ENCODE peak calls at places on chromosomes 5 and 9, in eight cellular contexts. Q is MM.1S; P is CD8-positive, alpha-beta T cell; D is Peyer's patch; W is Panc1; C is heart left ventricle; S is GM06990; Z is tibial artery. Y is an unnamed sample.

GRCh38 chr9:136546697-136547481 is 1.0 kb upstream of the NOTCH1 start:
- DNase-seq in Q (peak; percentile 37), P (peak; percentile 42), D (peak; percentile 80), W (no peak), C (peak; percentile 82), S (peak; percentile 70), Z (peak; percentile 80), Y (peak; percentile 87)

GRCh38 chr9:76835571-76836283 is 70.2 kb downstream of the PRUNE2 start:
- DNase-seq in Q (no peak), P (no peak), D (no peak), W (no peak), C (no peak), S (no peak), Z (no peak), Y (no peak)

GRCh38 chr5:452856-453710 is 10.1 kb downstream of the EXOC3 start:
- DNase-seq in Q (no peak), P (no peak), D (peak; percentile 44), W (no peak), C (no peak), S (no peak), Z (peak; percentile 5), Y (peak; percentile 1)

GRCh38 chr9:78765861-78766260 is 468.9 kb downstream of the PSAT1 start:
- DNase-seq in Q (no peak), P (no peak), D (no peak), W (no peak), C (no peak), S (no peak), Z (no peak), Y (no peak)

GRCh38 chr5:120096413-120096812 is 367.7 kb upstream of the PRR16 start:
- DNase-seq in Q (peak; percentile 49), P (no peak), D (no peak), W (no peak), C (no peak), S (no peak), Z (no peak), Y (no peak)

GRCh38 chr9:95021166-95021886 is 294.8 kb downstream of the AOPEP start:
- DNase-seq in Q (no peak), P (no peak), D (no peak), W (no peak), C (no peak), S (no peak), Z (no peak), Y (no peak)

GRCh38 chr5:20286512-20286911 is 298.5 kb upstream of the CDH18 start:
- DNase-seq in Q (no peak), P (no peak), D (no peak), W (peak; percentile 51), C (no peak), S (no peak), Z (no peak), Y (no peak)

GRCh38 chr9:124518116-124518515 is 10.9 kb upstream of the NR5A1 start:
- DNase-seq in Q (no peak), P (no peak), D (no peak), W (no peak), C (no peak), S (no peak), Z (no peak), Y (no peak)

GRCh38 chr5:176788091-176788490 is 22.3 kb upstream of the UNC5A start:
- DNase-seq in Q (no peak), P (no peak), D (no peak), W (no peak), C (no peak), S (no peak), Z (no peak), Y (no peak)

DNA sequence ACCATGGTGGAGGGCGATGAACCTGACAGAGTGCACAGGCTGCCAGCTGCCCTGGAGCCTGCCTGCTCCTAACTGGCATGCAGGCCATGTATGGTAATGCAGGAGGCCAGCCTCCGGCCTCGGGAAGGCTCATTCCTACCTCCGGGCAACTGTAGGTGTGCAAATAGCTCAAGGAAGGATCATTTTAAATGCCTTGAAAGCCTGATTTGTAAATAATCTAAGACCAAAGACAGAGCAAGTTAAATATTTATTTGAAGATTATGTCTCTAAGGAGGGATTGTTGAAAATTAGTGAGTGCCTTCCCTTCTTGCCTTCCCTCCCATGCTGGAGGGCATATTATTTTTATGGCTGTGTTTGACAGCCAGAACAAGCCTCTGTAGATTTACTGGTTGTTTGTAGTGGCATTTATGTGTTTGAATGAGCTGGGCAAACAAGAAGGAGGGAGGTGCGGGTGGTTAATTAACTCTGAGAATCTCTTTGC is 285.7 kb upstream of the TUT7 start:
- DNase-seq in Q (no peak), P (no peak), D (no peak), W (no peak), C (no peak), S (no peak), Z (no peak), Y (no peak)
- TF ChIP-seq CTCF in Q (no peak), P (no peak), D (peak; percentile 15), W (no peak), C (no peak), S (no peak), Z (no peak), Y (peak; percentile 28)

DNA sequence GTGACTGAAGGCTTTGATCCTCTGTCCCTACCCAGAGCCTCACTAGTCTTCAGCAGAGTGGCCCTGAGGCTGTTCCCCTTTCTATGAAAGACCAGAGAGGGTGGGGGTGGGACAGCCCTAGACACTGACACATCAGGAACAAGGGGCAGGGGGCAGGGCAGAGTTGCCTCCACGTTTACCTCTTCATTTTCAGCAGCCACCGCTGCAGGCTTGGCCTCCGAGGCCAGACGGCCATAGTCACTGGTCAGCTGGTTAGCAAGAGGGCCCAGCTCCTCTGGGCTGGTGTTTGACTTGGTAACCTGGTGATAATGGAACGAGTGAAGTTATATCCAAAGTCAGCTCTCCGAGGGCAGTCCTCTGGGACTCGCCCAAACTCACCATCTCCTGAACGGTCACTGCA is 15.6 kb upstream of the TPM2 start:
- DNase-seq in Q (no peak), P (no peak), D (no peak), W (no peak), C (peak; percentile 14), S (no peak), Z (no peak), Y (no peak)
- H3K36me3 ChIP-seq in Q (peaks cover 6% of the 10 kb centered on the region), P (peaks cover 86% of the 10 kb centered on the region), D (no peaks in the 10 kb centered on the region), W (peaks cover 41% of the 10 kb centered on the region), C (peaks cover 100% of the 10 kb centered on the region), S (peaks cover 59% of the 10 kb centered on the region), Z (peaks cover 97% of the 10 kb centered on the region), Y (peaks cover 10% of the 10 kb centered on the region)

GRCh38 chr5:128491291-128491690 is 46.8 kb downstream of the FBN2 start:
- DNase-seq in Q (no peak), P (no peak), D (no peak), W (no peak), C (no peak), S (no peak), Z (no peak), Y (no peak)

GRCh38 chr5:128487041-128487440 is 51.0 kb downstream of the FBN2 start:
- DNase-seq in Q (no peak), P (no peak), D (no peak), W (no peak), C (no peak), S (no peak), Z (no peak), Y (no peak)
- TF ChIP-seq CTCF in Q (no peak), P (no peak), D (no peak), W (no peak), C (no peak), S (no peak), Z (no peak), Y (no peak)

GRCh38 chr5:124790261-124790894 is 43.9 kb upstream of the ZNF608 start:
- DNase-seq in Q (no peak), P (no peak), D (no peak), W (no peak), C (no peak), S (no peak), Z (no peak), Y (no peak)
- H3K36me3 ChIP-seq in Q (no peaks in the 10 kb centered on the region), P (no peaks in the 10 kb centered on the region), D (no peaks in the 10 kb centered on the region), W (no peaks in the 10 kb centered on the region), C (no peaks in the 10 kb centered on the region), S (no peaks in the 10 kb centered on the region), Z (no peaks in the 10 kb centered on the region), Y (no peaks in the 10 kb centered on the region)

DNA sequence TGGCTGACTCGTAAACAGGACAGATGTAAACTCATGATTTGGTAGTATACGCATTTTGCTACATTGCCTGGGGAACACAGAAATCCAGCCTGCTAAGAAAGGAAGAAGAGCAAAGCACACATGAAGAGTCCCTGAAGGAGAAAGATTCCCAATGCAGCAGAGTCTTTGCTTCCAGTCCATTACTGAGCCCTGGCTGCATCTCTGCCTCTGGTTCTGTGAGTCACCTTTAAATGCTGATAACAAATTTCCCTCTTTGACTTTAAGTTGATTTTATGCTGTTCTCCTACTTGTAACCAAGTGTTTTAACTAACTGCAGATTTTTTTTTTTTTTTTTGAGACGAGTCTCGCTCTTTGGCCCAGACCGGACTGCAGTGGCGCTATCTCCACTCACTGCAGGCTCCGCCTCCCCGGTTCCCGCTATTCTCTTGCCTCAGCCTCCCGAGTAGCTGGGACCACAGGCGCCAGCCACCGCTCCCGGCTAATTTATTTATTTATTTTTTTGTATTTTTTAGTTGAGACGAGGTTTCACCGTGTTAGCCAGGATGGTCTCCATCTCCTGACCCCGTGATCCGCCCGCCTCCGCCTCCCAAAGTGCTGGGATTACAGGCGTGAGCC is 8.5 kb upstream of the PRXL2C start:
- DNase-seq in Q (no peak), P (no peak), D (no peak), W (no peak), C (no peak), S (no peak), Z (no peak), Y (no peak)
- TF ChIP-seq CTCF in Q (no peak), P (no peak), D (no peak), W (no peak), C (no peak), S (no peak), Z (no peak), Y (no peak)

DNA sequence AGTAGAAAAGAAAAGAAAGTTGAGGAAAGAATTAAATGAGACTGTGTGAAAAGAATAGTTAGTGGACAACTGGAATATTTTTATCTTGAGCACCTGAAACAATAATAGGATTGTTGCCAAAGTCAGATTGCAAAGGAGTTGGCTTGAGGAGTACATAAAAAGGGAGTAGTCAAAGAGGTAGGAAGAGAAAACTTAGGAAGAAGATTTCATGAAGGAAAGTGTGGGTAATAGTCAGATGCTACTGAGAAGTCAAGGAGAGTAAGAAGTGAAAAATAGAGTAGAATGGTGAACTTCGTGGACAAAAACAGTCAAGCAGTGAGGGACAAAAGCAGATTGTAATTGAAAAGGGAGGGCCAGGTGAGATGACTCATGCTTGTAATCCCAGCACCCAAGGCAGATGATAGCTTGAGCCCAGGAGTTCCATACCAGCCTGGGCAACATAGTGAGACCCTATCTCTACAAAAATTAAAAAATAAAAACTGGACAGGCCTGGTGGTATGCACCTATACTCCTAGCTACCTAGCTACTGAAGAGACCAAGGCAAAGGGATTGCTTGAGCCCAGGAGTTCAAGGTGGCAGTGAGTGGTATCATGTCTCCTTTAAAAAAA is 178.9 kb downstream of the NIPBL start:
- DNase-seq in Q (no peak), P (no peak), D (no peak), W (no peak), C (no peak), S (no peak), Z (no peak), Y (no peak)
- H3K36me3 ChIP-seq in Q (peaks cover 11% of the 10 kb centered on the region), P (peaks cover 32% of the 10 kb centered on the region), D (no peaks in the 10 kb centered on the region), W (peaks cover 15% of the 10 kb centered on the region), C (peaks cover 98% of the 10 kb centered on the region), S (peaks cover 4% of the 10 kb centered on the region), Z (peaks cover 77% of the 10 kb centered on the region), Y (no peaks in the 10 kb centered on the region)

DNA sequence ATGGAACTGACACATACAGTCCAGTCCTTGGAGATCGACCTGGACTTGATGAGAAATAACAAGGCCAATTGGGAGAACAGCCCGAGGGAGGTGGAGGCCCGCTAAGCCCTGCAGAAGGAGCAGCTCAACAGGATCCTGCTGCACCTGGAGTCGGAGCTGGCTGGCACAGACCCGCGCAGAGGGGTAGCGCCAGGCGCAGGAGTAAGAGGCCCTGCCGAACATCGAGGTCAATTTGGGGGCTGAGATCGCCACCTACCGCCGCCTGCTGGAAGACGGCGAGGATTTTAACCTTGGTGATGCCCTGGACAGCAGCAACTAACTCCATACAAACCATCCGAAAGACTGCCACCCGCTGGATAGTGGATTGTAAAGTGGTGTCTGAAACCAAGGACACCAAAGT is 1610.1 kb upstream of the ACO1 start:
- DNase-seq in Q (no peak), P (no peak), D (peak; percentile 22), W (no peak), C (no peak), S (no peak), Z (no peak), Y (peak; percentile 41)
- TF ChIP-seq CTCF in Q (no peak), P (no peak), D (no peak), W (no peak), C (no peak), S (no peak), Z (no peak), Y (no peak)